ENCODE peak calls at places on chromosomes 6 and 20, in five cellular contexts. W is osteoblast, O is right atrium auricular region, B is heart right ventricle, F is body of pancreas. U is an unnamed sample. For H3K36me3, the result is how much of the 10 kb centered on the place peaks cover.

GRCh38 chr6:51814418-51814817 is 273.0 kb downstream of the PKHD1 start:
- DNase-seq in W (no peak), O (no peak), B (no peak), F (no peak), U (no peak)

GRCh38 chr20:35273449-35274171 is 4.3 kb downstream of the MMP24OS start:
- DNase-seq in W (peak), O (no peak), B (peak), F (no peak), U (no peak)

GRCh38 chr20:33162753-33163152 is 5.2 kb upstream of the BPIFA2 start:
- DNase-seq in W (no peak), O (peak), B (no peak), F (no peak), U (no peak)

GRCh38 chr20:53080969-53081871 is 109.1 kb downstream of the TSHZ2 start:
- DNase-seq in W (no peak), O (no peak), B (no peak), F (peak), U (no peak)

GRCh38 chr6:149779644-149779963 is 30.1 kb downstream of the PCMT1 start:
- DNase-seq in W (no peak), O (no peak), B (peak), F (no peak), U (no peak)

GRCh38 chr20:33731693-33732165 is at the start of gene ZNF341:
- DNase-seq in W (peak), O (peak), B (peak), F (peak), U (no peak)

GRCh38 chr6:29953706-29954105 is 11.4 kb downstream of the HLA-A start:
- DNase-seq in W (no peak), O (no peak), B (no peak), F (no peak), U (no peak)

GRCh38 chr6:112218563-112218962 is 35.8 kb downstream of the LAMA4 start:
- DNase-seq in W (peak), O (peak), B (peak), F (no peak), U (no peak)

GRCh38 chr6:25301358-25301757 is 22.2 kb downstream of the CARMIL1 start:
- DNase-seq in W (no peak), O (no peak), B (no peak), F (no peak), U (no peak)

GRCh38 chr20:19121463-19121862 is 91.0 kb upstream of the SLC24A3 start:
- DNase-seq in W (no peak), O (peak), B (no peak), F (no peak), U (no peak)

GRCh38 chr20:49231461-49231860 is 12.2 kb downstream of the DDX27 start:
- DNase-seq in W (no peak), O (no peak), B (no peak), F (no peak), U (no peak)

GRCh38 chr6:41748542-41748941 is 1.3 kb upstream of the PGC start:
- DNase-seq in W (no peak), O (no peak), B (no peak), F (no peak), U (no peak)

GRCh38 chr6:170279426-170279825 is 11.5 kb downstream of the DLL1 start:
- DNase-seq in W (peak), O (no peak), B (no peak), F (no peak), U (no peak)

GRCh38 chr6:25370175-25371036 is 91.2 kb downstream of the CARMIL1 start:
- DNase-seq in W (no peak), O (no peak), B (no peak), F (no peak), U (no peak)

GRCh38 chr6:28710466-28711191 is 184.9 kb downstream of the GPX5 start:
- DNase-seq in W (peak), O (no peak), B (no peak), F (no peak), U (no peak)

GRCh38 chr6:133207754-133208153 is 33.4 kb upstream of the EYA4 start:
- DNase-seq in W (no peak), O (no peak), B (no peak), F (no peak), U (no peak)
- H3K4me3 ChIP-seq in W (no peak), O (no peak), B (no peak), F (no peak), U (no peak)

GRCh38 chr6:15299430-15300131 is 53.7 kb downstream of the JARID2 start:
- DNase-seq in W (peak), O (peak), B (peak), F (no peak), U (no peak)
- H3K27ac ChIP-seq in W (peak), O (peak), B (no peak), F (no peak), U (no peak)

DNA sequence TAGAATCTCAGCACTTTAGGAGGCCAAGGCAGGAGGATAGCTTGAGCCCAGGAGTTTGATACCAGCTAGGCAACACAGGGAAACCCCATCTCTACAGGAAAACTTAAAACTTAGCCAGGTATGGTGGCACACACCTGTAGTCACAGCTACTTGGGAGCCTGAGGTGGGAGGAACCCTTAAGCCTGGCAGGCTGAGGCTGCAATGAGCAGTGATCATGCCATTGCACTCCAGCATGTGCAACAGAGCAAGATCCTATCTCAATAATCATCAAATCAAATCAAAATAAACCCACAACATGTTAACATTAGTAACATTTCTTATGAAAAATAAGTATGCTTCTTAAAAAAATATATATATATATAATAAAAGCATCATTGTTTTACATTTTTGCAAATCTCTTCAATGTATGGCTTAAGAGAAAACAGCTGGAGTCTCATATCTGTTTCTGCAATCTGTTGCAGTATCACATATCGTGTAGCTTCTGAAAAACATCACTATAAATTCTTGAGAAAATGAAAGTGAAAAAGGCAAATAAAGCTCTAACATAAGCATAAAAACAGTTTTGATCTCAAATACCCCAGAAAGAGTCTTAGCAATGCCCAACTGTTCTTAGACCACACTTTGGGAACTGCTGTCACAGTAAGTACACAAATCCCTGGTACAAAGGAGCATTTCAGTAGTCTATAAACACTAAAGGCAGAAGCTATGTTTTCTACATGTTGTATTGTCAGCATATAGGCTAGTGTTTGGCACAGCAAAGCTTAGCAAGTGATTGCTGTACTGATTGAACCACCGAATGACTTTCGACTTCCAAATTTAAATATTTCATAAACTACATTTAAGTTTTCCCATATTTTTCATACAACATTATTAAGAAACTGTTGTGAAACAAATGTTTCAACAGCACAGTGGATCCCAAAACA is 8.0 kb downstream of the MMUT start:
- DNase-seq in W (no peak), O (no peak), B (no peak), F (no peak), U (no peak)
- H3K36me3 ChIP-seq in W (under half), O (under half), B (under half), F (under half), U (under half)

GRCh38 chr6:158312165-158312564 is at the start of gene TULP4:
- DNase-seq in W (no peak), O (no peak), B (no peak), F (no peak), U (no peak)

GRCh38 chr6:158312672-158313397 is 570 bp downstream of the TULP4 start:
- DNase-seq in W (no peak), O (no peak), B (no peak), F (no peak), U (no peak)

GRCh38 chr6:158314737-158315136 is 2.5 kb downstream of the TULP4 start:
- DNase-seq in W (no peak), O (no peak), B (no peak), F (no peak), U (no peak)

GRCh38 chr6:158316022-158316421 is 3.8 kb downstream of the TULP4 start:
- DNase-seq in W (no peak), O (no peak), B (no peak), F (no peak), U (no peak)

DNA sequence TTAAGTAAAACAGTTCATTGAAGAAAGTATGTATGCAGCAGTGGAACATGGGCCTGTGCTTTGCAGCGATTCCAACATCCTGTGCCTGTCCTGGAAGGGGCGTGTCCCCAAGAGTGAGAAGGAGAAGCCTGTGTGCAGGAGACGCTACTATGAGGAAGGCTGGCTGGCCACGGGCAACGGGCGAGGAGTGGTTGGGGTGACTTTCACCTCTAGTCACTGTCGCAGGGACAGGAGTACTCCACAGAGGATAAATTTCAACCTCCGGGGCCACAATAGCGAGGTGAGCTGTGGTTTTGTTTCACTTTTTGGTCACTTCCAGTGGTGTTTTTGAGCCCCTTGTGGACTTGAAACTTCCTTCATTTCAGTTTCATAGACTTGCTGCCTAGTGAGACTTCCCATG is 1.7 kb downstream of the TULP4 start:
- DNase-seq in W (no peak), O (no peak), B (no peak), F (no peak), U (no peak)
- H3K4me3 ChIP-seq in W (no peak), O (no peak), B (no peak), F (no peak), U (no peak)

GRCh38 chr6:33768644-33769120 is 20.2 kb downstream of the LEMD2 start:
- DNase-seq in W (peak), O (peak), B (peak), F (peak), U (no peak)
- H3K27ac ChIP-seq in W (no peak), O (no peak), B (no peak), F (no peak), U (no peak)

GRCh38 chr6:87588756-87589407 is 905 bp downstream of the RARS2 start:
- DNase-seq in W (peak), O (no peak), B (no peak), F (no peak), U (no peak)
- H3K36me3 ChIP-seq in W (under half), O (under half), B (under half), F (under half), U (under half)

DNA sequence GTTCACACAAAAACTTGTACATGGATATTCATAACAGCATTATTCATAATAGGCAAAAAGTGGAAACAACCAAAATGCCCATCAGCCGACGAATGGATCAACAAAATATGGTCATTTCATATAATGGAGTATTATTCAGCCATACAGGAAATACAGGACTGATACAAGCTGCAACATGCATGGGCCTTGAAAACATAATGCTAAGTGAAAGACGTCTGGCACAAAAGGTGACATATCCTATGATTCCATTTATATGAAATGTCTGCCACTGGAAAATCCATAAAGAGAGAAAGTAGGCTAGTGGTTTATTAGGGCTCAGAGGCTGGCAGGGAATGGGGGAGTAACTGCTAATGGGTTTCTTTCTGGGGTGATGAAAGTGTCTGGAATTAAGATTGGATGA is 88.1 kb downstream of the UTRN start:
- DNase-seq in W (no peak), O (no peak), B (no peak), F (no peak), U (no peak)
- H3K4me3 ChIP-seq in W (no peak), O (no peak), B (no peak), F (no peak), U (no peak)

GRCh38 chr6:14499309-14499708 is 381.7 kb downstream of the CD83 start:
- DNase-seq in W (no peak), O (no peak), B (no peak), F (no peak), U (no peak)
- H3K27ac ChIP-seq in W (no peak), O (no peak), B (no peak), F (no peak), U (no peak)

DNA sequence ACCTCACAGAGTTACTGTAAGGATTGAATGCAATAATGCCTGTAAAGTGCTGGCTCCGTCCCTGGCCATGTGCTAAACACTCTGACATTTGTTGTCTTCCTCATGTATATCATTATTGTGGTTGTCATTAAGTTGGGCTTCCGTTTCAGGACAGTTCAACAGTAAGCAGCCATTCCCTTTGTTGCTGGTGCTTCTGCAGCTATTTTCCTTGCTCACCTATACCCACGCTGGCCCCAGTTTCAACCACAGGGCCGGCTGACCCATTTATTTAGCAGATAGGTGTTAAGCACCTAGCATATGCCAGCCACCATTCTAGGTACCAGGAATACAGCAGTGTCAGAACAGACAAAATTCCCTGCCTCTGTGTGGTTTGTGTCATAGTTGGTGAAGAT is 14.4 kb downstream of the E2F3 start:
- DNase-seq in W (no peak), O (no peak), B (no peak), F (no peak), U (no peak)
- H3K36me3 ChIP-seq in W (under half), O (under half), B (under half), F (under half), U (under half)

DNA sequence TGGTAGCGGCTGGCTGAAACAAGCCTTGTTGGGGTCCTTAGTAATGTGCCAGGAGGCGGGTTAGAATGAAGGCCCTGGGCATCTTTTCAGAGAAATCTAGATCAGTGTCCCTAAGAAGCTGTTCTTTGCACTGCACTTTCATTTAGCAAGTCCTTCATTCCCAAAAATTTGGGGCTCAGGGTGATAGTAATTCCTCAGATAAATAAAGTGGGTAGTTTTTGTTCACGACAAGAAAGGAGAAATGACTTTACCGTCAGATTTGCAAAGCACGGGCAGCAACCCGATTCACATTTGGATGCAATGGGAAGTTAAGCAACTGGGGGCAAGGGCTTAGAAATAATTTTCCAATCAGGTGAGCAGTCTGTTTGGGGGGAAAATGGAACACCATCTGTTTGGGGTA is 3.2 kb downstream of the INSM1 start:
- DNase-seq in W (peak), O (no peak), B (no peak), F (no peak), U (no peak)
- H3K4me3 ChIP-seq in W (no peak), O (no peak), B (no peak), F (no peak), U (no peak)